ENCODE peak calls at places on chromosomes 11 and 22, in nine cellular contexts. P is Daoy, L is fibroblast of the conjunctiva, M is body of pancreas, O is BJ, W is mesothelial cell of epicardium, T is amygdala, D is thyroid gland, S is AG08395. N is an unnamed sample.

GRCh38 chr22:38104084-38104483 is 6.4 kb downstream of the BAIAP2L2 start:
- DNase-seq in P (no peak), L (no peak), M (no peak), O (no peak), W (no peak), T (no peak), D (no peak), S (no peak), N (peak; percentile 22)

GRCh38 chr11:8069771-8070170 is 11.2 kb upstream of the TUB start:
- DNase-seq in P (no peak), L (no peak), M (no peak), O (no peak), W (no peak), T (no peak), D (no peak), S (no peak), N (no peak)

GRCh38 chr22:19844423-19845368 is 10.0 kb downstream of the GNB1L start:
- DNase-seq in P (peak; percentile 68), L (no peak), M (peak; percentile 30), O (no peak), W (no peak), T (no peak), D (peak; percentile 35), S (peak; percentile 87), N (no peak)

GRCh38 chr11:2586091-2586792 is 113.6 kb downstream of the KCNQ1OT1 start:
- DNase-seq in P (peak; percentile 0), L (no peak), M (peak; percentile 3), O (no peak), W (peak; percentile 37), T (no peak), D (peak; percentile 1), S (no peak), N (peak; percentile 50)

GRCh38 chr11:62439785-62440602 is 21.2 kb downstream of the SCGB1A1 start:
- DNase-seq in P (peak; percentile 72), L (no peak), M (peak; percentile 15), O (no peak), W (no peak), T (no peak), D (no peak), S (peak; percentile 77), N (no peak)

GRCh38 chr11:39965701-39966100 is 1493.8 kb downstream of the LRRC4C start:
- DNase-seq in P (no peak), L (no peak), M (no peak), O (no peak), W (no peak), T (no peak), D (no peak), S (no peak), N (no peak)

GRCh38 chr11:99316761-99317475 is 296.2 kb downstream of the CNTN5 start:
- DNase-seq in P (no peak), L (no peak), M (peak; percentile 38), O (no peak), W (no peak), T (no peak), D (peak; percentile 5), S (no peak), N (no peak)

GRCh38 chr11:13316528-13316961 is 39.0 kb downstream of the BMAL1 start:
- DNase-seq in P (peak; percentile 89), L (peak; percentile 71), M (peak; percentile 22), O (peak; percentile 40), W (no peak), T (no peak), D (peak; percentile 94), S (peak; percentile 87), N (no peak)

GRCh38 chr22:21980547-21980946 is 2.0 kb downstream of the TOP3B start:
- DNase-seq in P (no peak), L (no peak), M (no peak), O (no peak), W (no peak), T (no peak), D (no peak), S (no peak), N (no peak)

N was measured in natural killer cell treated with Interleukin-12 subunit alpha and Interleukin-12 subunit beta and Interleukin-15 and Interleukin-18, amount 100 ng/mL, for 72 hours.